ENCODE peak calls at places on chromosomes 1 and 21, in six cellular contexts. Q is kidney, E is psoas muscle, O is right cardiac atrium, J is H1, P is colonic mucosa. N is an unnamed sample.
A peak's percentile ranks its signal among the peaks of the same experiment; 100 is the strongest.

GRCh38 chr1:216447898-216448568 is 24.8 kb upstream of the USH2A start:
- DNase-seq in Q (no peak), E (no peak), O (no peak), J (no peak), P (no peak), N (no peak)

GRCh38 chr1:175183586-175183985 is 9.0 kb downstream of the KIAA0040 start:
- DNase-seq in Q (no peak), E (no peak), O (no peak), J (no peak), P (no peak), N (no peak)

GRCh38 chr1:232634086-232634485 is 4.2 kb upstream of the SIPA1L2 start:
- DNase-seq in Q (no peak), E (peak; percentile 39), O (peak; percentile 46), J (no peak), P (peak; percentile 74), N (no peak)

GRCh38 chr1:36517415-36517814 is 34.7 kb upstream of the CSF3R start:
- DNase-seq in Q (no peak), E (no peak), O (no peak), J (no peak), P (no peak), N (no peak)

GRCh38 chr1:233390842-233391241 is 63.3 kb downstream of the MAP3K21 start:
- DNase-seq in Q (no peak), E (no peak), O (no peak), J (no peak), P (no peak), N (no peak)

GRCh38 chr1:200153277-200154055 is 126.0 kb downstream of the NR5A2 start:
- DNase-seq in Q (no peak), E (no peak), O (no peak), J (no peak), P (no peak), N (no peak)

GRCh38 chr1:203906932-203907331 is 45.5 kb downstream of the SNRPE start:
- DNase-seq in Q (no peak), E (no peak), O (no peak), J (no peak), P (no peak), N (peak; percentile 96)

GRCh38 chr1:232705815-232706575 is 76.1 kb upstream of the SIPA1L2 start:
- DNase-seq in Q (no peak), E (peak; percentile 49), O (peak; percentile 37), J (no peak), P (no peak), N (no peak)

GRCh38 chr1:3215198-3216045 is 146.4 kb downstream of the PRDM16 start:
- DNase-seq in Q (no peak), E (no peak), O (no peak), J (no peak), P (no peak), N (no peak)

GRCh38 chr1:157968951-157969350 is 24.5 kb upstream of the KIRREL1 start:
- DNase-seq in Q (no peak), E (peak; percentile 21), O (peak; percentile 17), J (no peak), P (no peak), N (peak; percentile 87)

GRCh38 chr1:108691128-108691885 is 803 bp upstream of the PRPF38B start:
- DNase-seq in Q (no peak), E (no peak), O (no peak), J (no peak), P (peak; percentile 21), N (no peak)

GRCh38 chr21:25867041-25867440 is 132.3 kb downstream of the GABPA start:
- DNase-seq in Q (no peak), E (no peak), O (no peak), J (no peak), P (no peak), N (peak; percentile 53)

GRCh38 chr1:83845437-83846071 is 153.4 kb downstream of the TTLL7 start:
- DNase-seq in Q (no peak), E (no peak), O (no peak), J (no peak), P (no peak), N (no peak)

GRCh38 chr1:181128592-181129497 is 40.3 kb downstream of the IER5 start:
- DNase-seq in Q (no peak), E (no peak), O (no peak), J (peak; percentile 61), P (no peak), N (no peak)

GRCh38 chr1:33454646-33455282 is 17.7 kb upstream of the ZSCAN20 start:
- DNase-seq in Q (no peak), E (no peak), O (no peak), J (no peak), P (no peak), N (no peak)

GRCh38 chr1:228538831-228539230 is 51.6 kb downstream of the RNF187 start:
- DNase-seq in Q (no peak), E (no peak), O (no peak), J (no peak), P (no peak), N (no peak)

GRCh38 chr1:105997516-105997915 is 1059.0 kb upstream of the PRMT6 start:
- DNase-seq in Q (no peak), E (no peak), O (no peak), J (no peak), P (no peak), N (no peak)

GRCh38 chr1:181112071-181112929 is 23.8 kb downstream of the IER5 start:
- DNase-seq in Q (peak; percentile 91), E (peak; percentile 89), O (peak; percentile 84), J (no peak), P (peak; percentile 85), N (peak; percentile 97)

GRCh38 chr1:19313636-19313959 is 1.5 kb downstream of the SLC66A1 start:
- DNase-seq in Q (no peak), E (no peak), O (no peak), J (no peak), P (no peak), N (peak; percentile 73)

GRCh38 chr1:1616045-1616821 is 933 bp downstream of the MIB2 start:
- DNase-seq in Q (no peak), E (peak; percentile 53), O (peak; percentile 60), J (no peak), P (peak; percentile 56), N (peak; percentile 99)

GRCh38 chr1:21741206-21741605 is 41.7 kb downstream of the USP48 start:
- DNase-seq in Q (no peak), E (no peak), O (no peak), J (no peak), P (no peak), N (no peak)

GRCh38 chr1:185152187-185152767 is 4.5 kb downstream of the TRMT1L start:
- DNase-seq in Q (no peak), E (no peak), O (no peak), J (no peak), P (no peak), N (no peak)

GRCh38 chr1:56189946-56190920 is 389.1 kb downstream of the PLPP3 start:
- DNase-seq in Q (no peak), E (no peak), O (no peak), J (no peak), P (no peak), N (no peak)

GRCh38 chr21:43308101-43308500 is 118.8 kb downstream of the SIK1 start:
- DNase-seq in Q (peak; percentile 53), E (peak; percentile 10), O (peak; percentile 4), J (no peak), P (no peak), N (no peak)

GRCh38 chr1:180560200-180560867 is 1.6 kb downstream of the OVAAL start:
- DNase-seq in Q (no peak), E (no peak), O (no peak), J (no peak), P (peak; percentile 74), N (no peak)

GRCh38 chr1:40314721-40315238 is 2.3 kb downstream of the COL9A2 start:
- DNase-seq in Q (no peak), E (no peak), O (no peak), J (no peak), P (no peak), N (peak; percentile 65)
- H3K4me3 ChIP-seq in Q (no peak overlapping the region), E (peak overlapping the region; percentile 51), O (no peak overlapping the region), J (peak overlapping the region; percentile 63), P (no peak overlapping the region), N (peak overlapping the region; percentile 61)

GRCh38 chr1:113934006-113934405 is 4.9 kb downstream of the HIPK1 start:
- DNase-seq in Q (no peak), E (no peak), O (no peak), J (no peak), P (no peak), N (no peak)

GRCh38 chr1:113934511-113935055 is 5.5 kb downstream of the HIPK1 start:
- DNase-seq in Q (no peak), E (no peak), O (no peak), J (no peak), P (no peak), N (no peak)

GRCh38 chr1:113935970-113936369 is 6.8 kb downstream of the HIPK1 start:
- DNase-seq in Q (no peak), E (no peak), O (no peak), J (no peak), P (no peak), N (no peak)

GRCh38 chr1:113937146-113937545 is 8.0 kb downstream of the HIPK1 start:
- DNase-seq in Q (no peak), E (no peak), O (no peak), J (no peak), P (no peak), N (no peak)

GRCh38 chr1:113935176-113935575 is 6.1 kb downstream of the HIPK1 start:
- DNase-seq in Q (no peak), E (no peak), O (no peak), J (no peak), P (no peak), N (no peak)
- H3K4me1 ChIP-seq in Q (peaks cover 6% of the 10 kb centered on the region), E (peaks cover 76% of the 10 kb centered on the region), O (peaks cover 10% of the 10 kb centered on the region), J (peaks cover 2% of the 10 kb centered on the region), P (peaks cover 7% of the 10 kb centered on the region), N (peaks cover 19% of the 10 kb centered on the region)

GRCh38 chr1:235907897-235908240 is 41.2 kb upstream of the LYST start:
- DNase-seq in Q (no peak), E (no peak), O (no peak), J (no peak), P (no peak), N (no peak)

GRCh38 chr1:235911300-235911662 is 44.6 kb upstream of the LYST start:
- DNase-seq in Q (no peak), E (no peak), O (no peak), J (no peak), P (no peak), N (no peak)

GRCh38 chr1:235907187-235907896 is 40.6 kb upstream of the LYST start:
- DNase-seq in Q (no peak), E (no peak), O (no peak), J (no peak), P (no peak), N (no peak)

GRCh38 chr1:235910357-235911299 is 43.9 kb upstream of the LYST start:
- DNase-seq in Q (peak; percentile 80), E (peak; percentile 40), O (peak; percentile 41), J (no peak), P (no peak), N (peak; percentile 90)

GRCh38 chr1:235908742-235909520 is 42.2 kb upstream of the LYST start:
- DNase-seq in Q (no peak), E (no peak), O (no peak), J (no peak), P (no peak), N (peak; percentile 79)
- H3K27ac ChIP-seq in Q (no peak overlapping the region), E (no peak overlapping the region), O (peak overlapping the region; percentile 38), J (no peak overlapping the region), P (no peak overlapping the region), N (peak overlapping the region; percentile 96)

GRCh38 chr1:211330282-211330936 is 3.8 kb downstream of the TRAF5 start:
- DNase-seq in Q (no peak), E (no peak), O (no peak), J (peak; percentile 42), P (no peak), N (no peak)
- H3K4me3 ChIP-seq in Q (no peak overlapping the region), E (no peak overlapping the region), O (no peak overlapping the region), J (no peak overlapping the region), P (no peak overlapping the region), N (no peak overlapping the region)

GRCh38 chr1:101299166-101299565 is 62.3 kb downstream of the S1PR1 start:
- DNase-seq in Q (no peak), E (no peak), O (no peak), J (no peak), P (no peak), N (no peak)
- H3K4me1 ChIP-seq in Q (no peaks in the 10 kb centered on the region), E (no peaks in the 10 kb centered on the region), O (no peaks in the 10 kb centered on the region), J (no peaks in the 10 kb centered on the region), P (no peaks in the 10 kb centered on the region), N (peaks cover 12% of the 10 kb centered on the region)

N was measured in osteoblast.